ENCODE peak calls at places on chromosomes 1 and 21, in four cellular contexts. P, W, V and S are unnamed samples.

GRCh38 chr1:233188061-233188460 is 107.5 kb downstream of the PCNX2 start:
- DNase-seq in P (no peak), W (no peak), V (no peak), S (no peak)

GRCh38 chr1:231050395-231050794 is 10.3 kb upstream of the FAM89A start:
- DNase-seq in P (no peak), W (no peak), V (no peak), S (no peak)

GRCh38 chr1:91883470-91883869 is 2.5 kb downstream of the TGFBR3 start:
- DNase-seq in P (no peak), W (peak), V (peak), S (no peak)

GRCh38 chr1:44417351-44418021 is 12.4 kb downstream of the RNF220 start:
- DNase-seq in P (peak), W (peak), V (peak), S (peak)

GRCh38 chr1:97061604-97062003 is 340.0 kb downstream of the PTBP2 start:
- DNase-seq in P (no peak), W (no peak), V (no peak), S (no peak)

GRCh38 chr1:156157974-156158373 is 4.6 kb downstream of the SEMA4A start:
- DNase-seq in P (no peak), W (no peak), V (no peak), S (no peak)

GRCh38 chr1:85219853-85220610 is 19.2 kb upstream of the SYDE2 start:
- DNase-seq in P (no peak), W (no peak), V (no peak), S (no peak)

GRCh38 chr1:7608628-7609295 is 162.3 kb upstream of the VAMP3 start:
- DNase-seq in P (peak), W (no peak), V (no peak), S (peak)

GRCh38 chr1:18178125-18178524 is 70.5 kb downstream of the IGSF21 start:
- DNase-seq in P (no peak), W (no peak), V (peak), S (no peak)

GRCh38 chr1:64242895-64243756 is 39.7 kb downstream of the UBE2U start:
- DNase-seq in P (no peak), W (peak), V (no peak), S (no peak)

GRCh38 chr1:64131155-64131554 is 72.3 kb upstream of the UBE2U start:
- DNase-seq in P (no peak), W (no peak), V (no peak), S (no peak)

GRCh38 chr21:28068455-28069358 is 924.0 kb downstream of the LTN1 start:
- DNase-seq in P (no peak), W (no peak), V (no peak), S (no peak)

GRCh38 chr1:155297431-155297830 is 3.8 kb downstream of the PKLR start:
- DNase-seq in P (no peak), W (no peak), V (no peak), S (no peak)

GRCh38 chr1:244413736-244414135 is 38.0 kb downstream of the ADSS2 start:
- DNase-seq in P (no peak), W (no peak), V (no peak), S (no peak)

GRCh38 chr1:3511306-3511705 is 56.8 kb downstream of the ARHGEF16 start:
- DNase-seq in P (no peak), W (no peak), V (no peak), S (no peak)

GRCh38 chr1:213572939-213573647 is 414.7 kb upstream of the PROX1 start:
- DNase-seq in P (no peak), W (no peak), V (no peak), S (no peak)

GRCh38 chr1:3432306-3432705 is 22.2 kb upstream of the ARHGEF16 start:
- DNase-seq in P (no peak), W (no peak), V (no peak), S (no peak)

GRCh38 chr1:175757381-175758015 is 14.1 kb upstream of the TNR start:
- DNase-seq in P (no peak), W (peak), V (peak), S (peak)

GRCh38 chr21:42220138-42220701 is 1.3 kb downstream of the ABCG1 start:
- DNase-seq in P (no peak), W (peak), V (peak), S (peak)

GRCh38 chr21:10273196-10273595 is 248.2 kb upstream of the TPTE start:
- DNase-seq in P (no peak), W (peak), V (no peak), S (no peak)

GRCh38 chr1:37951783-37952624 is 5.2 kb upstream of the INPP5B start:
- DNase-seq in P (peak), W (no peak), V (no peak), S (no peak)

GRCh38 chr1:156242738-156243137 is 754 bp downstream of the BGLAP start:
- DNase-seq in P (no peak), W (no peak), V (no peak), S (no peak)

GRCh38 chr1:159951551-159951950 is 2.5 kb downstream of the SLAMF9 start:
- DNase-seq in P (no peak), W (no peak), V (no peak), S (no peak)

GRCh38 chr1:50474859-50475809 is 51.9 kb upstream of the DMRTA2 start:
- DNase-seq in P (no peak), W (no peak), V (no peak), S (no peak)

GRCh38 chr1:108661030-108661609 is at the start of gene HENMT1:
- DNase-seq in P (peak), W (peak), V (peak), S (peak)

GRCh38 chr1:40769815-40770214 is 13.8 kb upstream of the KCNQ4 start:
- DNase-seq in P (no peak), W (no peak), V (no peak), S (no peak)

GRCh38 chr1:220917535-220918209 is 38.4 kb downstream of the HLX start:
- DNase-seq in P (no peak), W (no peak), V (no peak), S (no peak)

GRCh38 chr1:220915954-220916353 is 36.7 kb downstream of the HLX start:
- DNase-seq in P (no peak), W (no peak), V (no peak), S (no peak)

GRCh38 chr1:220917101-220917500 is 37.9 kb downstream of the HLX start:
- DNase-seq in P (no peak), W (no peak), V (no peak), S (no peak)

GRCh38 chr1:220915117-220915440 is 35.8 kb downstream of the HLX start:
- DNase-seq in P (no peak), W (no peak), V (no peak), S (no peak)

GRCh38 chr1:220914283-220915116 is 35.3 kb downstream of the HLX start:
- DNase-seq in P (no peak), W (no peak), V (no peak), S (no peak)
- TF ChIP-seq CTCF in P (no peak), W (no peak), V (no peak), S (no peak)

GRCh38 chr21:39086547-39086946 is 96.7 kb downstream of the PSMG1 start:
- DNase-seq in P (no peak), W (no peak), V (no peak), S (no peak)
- TF ChIP-seq CTCF in P (peak), W (no peak), V (peak), S (no peak)

GRCh38 chr1:16367258-16367967 is 371 bp downstream of the SZRD1 start:
- DNase-seq in P (peak), W (peak), V (peak), S (peak)
- TF ChIP-seq CTCF in P (peak), W (no peak), V (no peak), S (no peak)

GRCh38 chr1:11923827-11924113 is 2.5 kb downstream of the KIAA2013 start:
- DNase-seq in P (no peak), W (no peak), V (no peak), S (no peak)
- TF ChIP-seq CTCF in P (no peak), W (no peak), V (no peak), S (no peak)

DNA sequence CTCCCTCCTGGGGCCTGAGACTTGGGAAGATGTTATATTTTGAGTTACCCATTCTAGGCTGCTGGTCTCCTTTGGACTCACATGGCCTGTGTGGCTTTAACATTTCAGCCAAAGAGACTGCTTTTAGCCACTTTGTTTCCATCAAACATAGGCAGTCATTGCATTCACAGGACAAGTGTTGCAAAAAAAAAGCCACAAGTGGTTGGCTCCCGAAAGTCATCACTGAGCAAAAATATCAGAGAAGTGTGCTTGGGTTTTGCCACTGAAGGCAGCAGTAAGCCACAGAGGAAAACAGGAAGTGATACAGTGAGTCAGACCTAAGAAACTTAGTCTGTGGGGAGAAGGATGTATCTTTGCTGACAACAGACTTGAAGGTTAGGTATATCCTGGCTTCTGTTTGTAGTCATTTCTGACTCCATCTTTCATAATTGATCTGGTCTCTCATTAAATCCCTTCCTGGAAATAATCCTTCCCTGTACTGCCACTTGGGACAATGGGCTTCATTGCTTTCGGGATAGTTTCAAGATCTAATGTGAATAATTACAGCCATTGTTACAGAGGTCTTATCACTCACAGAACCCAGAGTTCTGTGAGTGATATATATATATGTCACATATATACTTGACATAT is 80.9 kb downstream of the COLGALT2 start:
- DNase-seq in P (no peak), W (peak), V (peak), S (no peak)
- TF ChIP-seq CTCF in P (no peak), W (peak), V (peak), S (no peak)

GRCh38 chr1:29906927-29907326 is 670.6 kb downstream of the PTPRU start:
- DNase-seq in P (no peak), W (no peak), V (no peak), S (no peak)

GRCh38 chr1:29916656-29917369 is 680.5 kb downstream of the PTPRU start:
- DNase-seq in P (no peak), W (no peak), V (no peak), S (no peak)

DNA sequence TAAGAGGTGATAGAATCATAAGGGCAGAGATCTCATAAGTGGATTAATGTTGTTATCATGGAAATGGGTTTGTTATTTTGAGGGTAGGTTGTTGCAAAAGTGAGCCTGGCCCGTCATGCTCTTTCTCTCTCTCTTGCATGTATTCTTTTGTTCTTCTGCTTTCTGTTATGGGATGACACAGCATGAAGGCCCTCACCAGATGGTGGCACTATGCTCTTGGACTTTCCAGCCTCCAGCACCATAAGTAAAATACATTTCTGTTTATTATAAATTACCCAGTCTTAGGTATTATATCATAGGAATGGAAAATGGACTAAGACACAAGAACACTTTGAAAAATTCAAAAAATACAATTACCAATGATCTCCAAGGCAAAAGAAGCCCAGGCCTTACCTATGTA is 676.1 kb downstream of the PTPRU start:
- DNase-seq in P (no peak), W (peak), V (no peak), S (no peak)
- TF ChIP-seq CTCF in P (peak), W (peak), V (no peak), S (no peak)

DNA sequence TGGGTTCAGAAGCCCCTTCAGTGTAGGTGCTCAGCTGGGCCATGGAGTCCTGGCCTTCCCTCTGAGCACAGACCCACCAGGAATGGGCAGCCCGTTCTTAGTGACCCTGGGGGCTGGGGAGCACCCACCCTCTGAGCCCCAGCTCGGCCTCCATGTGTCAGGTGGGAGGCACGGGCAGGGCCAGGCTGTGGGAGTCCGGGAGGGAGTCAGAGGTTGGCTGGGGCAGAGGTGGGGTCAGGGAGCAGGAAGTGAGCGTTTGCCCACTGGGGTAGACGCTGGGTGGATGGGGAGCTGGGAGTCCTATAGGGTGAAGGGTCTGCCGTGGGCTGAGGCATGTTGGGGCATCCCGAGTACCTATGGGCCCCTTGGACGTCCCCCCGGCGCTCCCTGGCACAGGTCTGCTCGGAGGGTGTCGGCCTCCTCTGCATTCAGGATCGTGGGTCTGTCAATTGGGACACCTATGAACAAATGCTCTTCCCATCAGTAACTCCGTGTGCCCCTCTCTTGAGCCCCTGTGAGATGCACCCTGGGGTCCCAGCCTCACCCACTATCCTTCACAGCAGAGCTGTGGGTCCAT is 30.5 kb downstream of the COL18A1 start:
- DNase-seq in P (no peak), W (no peak), V (no peak), S (no peak)
- TF ChIP-seq CTCF in P (no peak), W (no peak), V (no peak), S (no peak)

DNA sequence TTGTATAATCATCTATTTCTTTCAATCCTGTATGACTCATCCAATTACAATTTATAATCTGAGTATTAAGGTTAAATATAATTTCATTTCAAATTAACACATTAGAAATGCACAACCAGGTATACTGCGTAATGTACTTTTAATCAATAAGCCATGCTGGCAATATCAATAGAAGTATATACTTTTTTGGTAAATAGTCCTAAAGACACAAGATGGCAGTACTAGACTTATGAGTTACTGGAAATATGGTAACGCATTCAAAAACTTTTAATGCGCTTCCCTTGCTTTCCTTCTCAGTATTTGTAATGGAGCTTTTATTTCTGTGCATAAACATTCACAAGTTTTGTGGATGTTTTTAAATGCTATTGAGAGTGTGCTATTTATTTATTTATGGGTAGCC is 1162.0 kb upstream of the TMPRSS15 start:
- DNase-seq in P (no peak), W (no peak), V (no peak), S (no peak)
- TF ChIP-seq CTCF in P (no peak), W (no peak), V (no peak), S (no peak)

GRCh38 chr1:165697881-165698842 is at the start of gene ALDH9A1:
- DNase-seq in P (peak), W (peak), V (peak), S (peak)
- TF ChIP-seq CTCF in P (peak), W (peak), V (peak), S (no peak)